ENCODE peak calls at places on chromosomes 13 and 19, in nine cellular contexts. H is Peyer's patch, Y is osteoblast, T is K562, W is IMR-90, Z is fibroblast of lung, V is tibial nerve, G is pancreas, S is stomach. R is an unnamed sample.

GRCh38 chr13:76048675-76049396 is 412.7 kb downstream of the LMO7 start:
- DNase-seq in G (no peak), V (no peak), T (no peak), Z (peak), S (no peak), W (no peak), Y (no peak), H (no peak), R (no peak)

GRCh38 chr19:39401549-39402416 is 4.9 kb upstream of the ZFP36 start:
- DNase-seq in G (peak), Z (peak), T (peak), W (peak), H (peak), S (peak), V (no peak), Y (peak), R (no peak)

GRCh38 chr19:4172861-4173473 is 9.4 kb downstream of the SIRT6 start:
- DNase-seq in Y (peak), H (peak), T (peak), S (peak), G (peak), V (no peak), W (peak), Z (peak), R (no peak)

GRCh38 chr13:113371061-113371460 is 7.1 kb upstream of the GRTP1 start:
- DNase-seq in W (no peak), S (peak), Z (no peak), G (peak), V (no peak), Y (no peak), H (no peak), T (no peak), R (no peak)

GRCh38 chr19:43504426-43505185 is at the start of gene PHLDB3:
- DNase-seq in Y (peak), G (peak), V (no peak), H (peak), W (peak), S (peak), T (peak), Z (no peak), R (no peak)

GRCh38 chr13:20993661-20994440 is 67.5 kb downstream of the LATS2 start:
- DNase-seq in Y (peak), T (peak), H (no peak), G (no peak), V (no peak), S (no peak), W (peak), Z (peak), R (no peak)

GRCh38 chr13:111666377-111666776 is 345.9 kb downstream of the TEX29 start:
- DNase-seq in G (no peak), Z (no peak), T (no peak), W (no peak), Y (no peak), V (no peak), H (peak), S (no peak), R (no peak)

GRCh38 chr19:10390652-10391286 is 10.4 kb upstream of the TYK2 start:
- DNase-seq in S (peak), W (peak), T (peak), G (peak), V (peak), Y (peak), H (peak), Z (peak), R (no peak)

GRCh38 chr13:79445968-79446645 is 34.8 kb upstream of the NDFIP2 start:
- DNase-seq in H (no peak), S (no peak), W (no peak), V (no peak), Z (no peak), Y (no peak), T (no peak), G (no peak), R (no peak)

GRCh38 chr19:22545751-22546150 is 88.4 kb upstream of the ZNF492 start:
- DNase-seq in S (no peak), V (no peak), H (no peak), Y (no peak), Z (no peak), T (peak), W (no peak), G (peak), R (no peak)

GRCh38 chr19:16002380-16002779 is 53.6 kb downstream of the OR10H4 start:
- DNase-seq in Z (peak), W (peak), T (no peak), V (no peak), Y (peak), G (no peak), H (no peak), S (no peak), R (no peak)

GRCh38 chr13:95644611-95645052 is at the start of gene DZIP1:
- DNase-seq in Y (peak), Z (peak), W (peak), G (peak), T (no peak), V (peak), H (peak), S (peak), R (peak)

GRCh38 chr19:35178701-35179100 is 24.2 kb downstream of the FXYD5 start:
- DNase-seq in V (no peak), S (no peak), W (no peak), G (no peak), T (no peak), Z (no peak), H (no peak), Y (no peak), R (no peak)

GRCh38 chr13:20814224-20814910 is 40.6 kb upstream of the EEF1AKMT1 start:
- DNase-seq in Y (peak), S (peak), T (no peak), Z (peak), G (peak), W (peak), H (peak), V (peak), R (peak)

GRCh38 chr19:4327252-4327876 is 11.3 kb downstream of the STAP2 start:
- DNase-seq in W (peak), G (no peak), Y (peak), Z (peak), S (peak), T (peak), H (no peak), V (peak), R (no peak)

GRCh38 chr13:52707375-52707774 is 32.2 kb downstream of the CNMD start:
- DNase-seq in W (no peak), V (no peak), Y (no peak), S (no peak), H (no peak), Z (no peak), G (no peak), T (no peak), R (no peak)

GRCh38 chr19:56668676-56669075 is 2.9 kb downstream of the ZNF835 start:
- DNase-seq in T (no peak), H (no peak), V (no peak), W (no peak), Z (no peak), G (no peak), S (no peak), Y (peak), R (no peak)

GRCh38 chr13:111289251-111289650 is 31.2 kb upstream of the TEX29 start:
- DNase-seq in S (no peak), T (no peak), Z (no peak), W (no peak), V (no peak), H (no peak), Y (no peak), G (no peak), R (no peak)

GRCh38 chr19:17328517-17329060 is 6.1 kb downstream of the ANO8 start:
- DNase-seq in T (peak), Y (peak), S (no peak), H (no peak), Z (no peak), W (no peak), V (no peak), G (no peak), R (no peak)

GRCh38 chr19:49407482-49408015 is 15.7 kb downstream of the PTH2 start:
- DNase-seq in Y (no peak), W (no peak), G (no peak), T (no peak), V (no peak), H (no peak), S (no peak), Z (no peak), R (no peak)

GRCh38 chr19:38932425-38933179 is 1.9 kb downstream of the MRPS12 start:
- DNase-seq in G (no peak), V (no peak), H (no peak), Z (peak), S (no peak), T (peak), Y (peak), W (peak), R (no peak)

GRCh38 chr19:32041681-32042292 is 303.6 kb upstream of the ZNF507 start:
- DNase-seq in T (peak), H (peak), W (peak), Z (peak), S (no peak), G (peak), Y (no peak), V (no peak), R (no peak)

GRCh38 chr19:4380254-4380727 is 20.1 kb downstream of the SH3GL1 start:
- DNase-seq in G (peak), T (no peak), Y (peak), Z (no peak), V (no peak), H (no peak), W (no peak), S (no peak), R (no peak)

GRCh38 chr13:33174491-33174890 is 111.1 kb downstream of the STARD13 start:
- DNase-seq in T (no peak), W (no peak), Y (no peak), V (no peak), Z (no peak), G (no peak), H (no peak), S (no peak), R (no peak)
- H3K4me3 ChIP-seq in T (no peak), W (no peak), Y (no peak), V (no peak), Z (no peak), G (no peak), H (no peak), S (no peak), R (no peak)

DNA sequence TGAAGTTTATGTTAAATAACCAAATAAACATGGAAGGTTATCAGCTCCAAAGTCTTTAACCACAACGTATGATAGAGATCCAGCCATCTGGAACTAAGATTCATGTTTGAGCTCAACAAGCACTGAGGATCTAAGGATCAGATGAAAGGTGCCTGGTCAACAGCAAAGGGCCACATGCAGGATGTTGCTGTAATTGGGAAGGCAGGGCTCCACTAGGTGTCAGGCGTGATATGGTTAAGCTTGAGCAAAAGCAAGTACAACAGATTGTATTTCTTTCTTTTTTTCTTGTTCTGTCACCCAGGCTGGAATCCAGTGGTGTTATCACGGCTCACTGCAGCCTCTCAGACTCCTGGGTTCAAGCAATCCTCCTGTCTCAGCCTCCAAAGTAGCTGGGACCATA is 12.0 kb downstream of the EBPL start:
- DNase-seq in Y (no peak), T (peak), H (no peak), S (peak), W (peak), Z (peak), V (no peak), G (no peak), R (no peak)
- TF ChIP-seq CTCF in Y (peak), T (no peak), H (no peak), S (no peak), W (peak), Z (peak), V (no peak), G (no peak), R (no peak)

GRCh38 chr13:71517004-71517403 is 350.0 kb downstream of the DACH1 start:
- DNase-seq in H (no peak), Z (no peak), Y (no peak), V (no peak), G (no peak), W (no peak), S (no peak), T (no peak), R (no peak)

GRCh38 chr13:71515639-71516038 is 351.4 kb downstream of the DACH1 start:
- DNase-seq in W (no peak), Y (no peak), V (no peak), T (no peak), S (no peak), H (no peak), G (no peak), Z (no peak), R (no peak)

GRCh38 chr13:71514900-71515598 is 352.0 kb downstream of the DACH1 start:
- DNase-seq in W (no peak), Y (no peak), V (no peak), G (no peak), Z (no peak), H (no peak), T (no peak), S (no peak), R (no peak)

GRCh38 chr13:71513414-71514063 is 353.5 kb downstream of the DACH1 start:
- DNase-seq in V (no peak), H (no peak), G (no peak), T (no peak), S (no peak), Y (no peak), W (no peak), Z (no peak), R (no peak)
- H3K27ac ChIP-seq in V (no peak), H (no peak), G (no peak), T (no peak), S (no peak), Y (no peak), W (no peak), Z (no peak), R (no peak)

GRCh38 chr19:1755467-1756155 is 2.3 kb downstream of the ONECUT3 start:
- DNase-seq in H (no peak), T (no peak), S (no peak), Z (no peak), V (no peak), Y (no peak), W (no peak), G (no peak), R (no peak)
- H3K4me3 ChIP-seq in H (no peak), T (no peak), S (peak), Z (no peak), V (no peak), Y (no peak), W (no peak), G (no peak), R (no peak)

DNA sequence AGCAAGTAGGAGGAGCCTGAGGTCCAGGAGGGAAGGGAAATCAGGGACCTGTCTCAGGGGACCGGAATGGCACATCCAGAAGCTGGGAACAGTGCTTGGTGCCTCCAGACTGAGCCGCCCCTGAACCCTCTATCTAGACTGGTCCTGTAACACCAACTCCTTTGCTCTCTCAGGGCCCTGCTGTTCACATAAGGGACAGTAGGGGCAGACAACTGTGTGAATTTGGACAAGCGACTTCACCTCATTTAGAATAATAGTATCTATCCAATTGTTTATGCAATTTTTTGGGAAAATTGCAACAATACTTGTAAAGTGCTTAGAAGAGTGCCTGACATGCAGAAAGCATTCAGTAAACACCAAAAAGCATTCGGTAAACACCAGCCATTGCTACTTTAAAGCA is 14.0 kb downstream of the SYMPK start:
- DNase-seq in Z (no peak), Y (peak), S (no peak), G (no peak), W (no peak), T (no peak), V (no peak), H (no peak), R (no peak)
- TF ChIP-seq CTCF in Z (peak), Y (peak), S (no peak), G (no peak), W (peak), T (peak), V (no peak), H (peak), R (no peak)